ENCODE peak calls at places on chromosomes 3 and 15, in four cellular contexts. Z, B, K and A are unnamed samples.

GRCh38 chr3:101816215-101817149 is 32.8 kb upstream of the NFKBIZ start:
- DNase-seq in K (no peak), Z (no peak), B (no peak), A (no peak)

GRCh38 chr3:74750901-74751300 is 136.4 kb upstream of the CNTN3 start:
- DNase-seq in Z (no peak), K (no peak), B (no peak), A (no peak)

GRCh38 chr3:138681463-138682215 is 73.1 kb downstream of the FAIM start:
- DNase-seq in Z (no peak), B (no peak), K (no peak), A (no peak)

GRCh38 chr15:40380636-40381035 is 1.9 kb upstream of the KNSTRN start:
- DNase-seq in Z (no peak), K (no peak), B (no peak), A (no peak)

GRCh38 chr3:77606372-77606771 is 566.5 kb downstream of the ROBO2 start:
- DNase-seq in K (no peak), B (no peak), Z (no peak), A (no peak)

GRCh38 chr15:52224211-52224610 is 33.0 kb upstream of the GNB5 start:
- DNase-seq in Z (no peak), B (no peak), K (no peak), A (no peak)

GRCh38 chr15:70505411-70505919 is 257.9 kb downstream of the UACA start:
- DNase-seq in Z (peak; percentile 29), B (no peak), K (no peak), A (no peak)

GRCh38 chr3:8069471-8069870 is 432.2 kb upstream of the LMCD1 start:
- DNase-seq in K (no peak), B (no peak), Z (no peak), A (no peak)

GRCh38 chr3:43870110-43870509 is 179.4 kb downstream of the ABHD5 start:
- DNase-seq in Z (no peak), B (no peak), K (no peak), A (no peak)

GRCh38 chr3:105868450-105868744 is 415 bp downstream of the CBLB start:
- DNase-seq in B (no peak), Z (peak; percentile 35), K (peak; percentile 12), A (peak; percentile 42)

GRCh38 chr3:38992117-38992779 is 59.5 kb downstream of the SCN11A start:
- DNase-seq in B (no peak), K (no peak), Z (no peak), A (no peak)

GRCh38 chr3:132803889-132804288 is 81.7 kb upstream of the NPHP3 start:
- DNase-seq in K (no peak), B (no peak), Z (no peak), A (peak; percentile 24)

GRCh38 chr3:133037440-133037839 is 751 bp upstream of the TMEM108 start:
- DNase-seq in B (no peak), K (no peak), Z (no peak), A (no peak)

GRCh38 chr3:51539291-51539891 is 872 bp downstream of the RAD54L2 start:
- DNase-seq in Z (no peak), K (peak; percentile 51), B (no peak), A (peak; percentile 33)

GRCh38 chr3:111277226-111277625 is 205.6 kb downstream of the NECTIN3 start:
- DNase-seq in K (no peak), B (no peak), Z (no peak), A (no peak)

GRCh38 chr3:156525808-156526207 is 29.1 kb downstream of the SSR3 start:
- DNase-seq in Z (no peak), K (no peak), B (no peak), A (no peak)

GRCh38 chr15:36090276-36090946 is 489.0 kb upstream of the CDIN1 start:
- DNase-seq in Z (no peak), K (no peak), B (no peak), A (no peak)

GRCh38 chr3:13536832-13537231 is 12.1 kb upstream of the FBLN2 start:
- DNase-seq in B (no peak), Z (no peak), K (no peak), A (no peak)

GRCh38 chr15:53837263-53837662 is 77.8 kb upstream of the WDR72 start:
- DNase-seq in K (no peak), B (no peak), Z (peak; percentile 63), A (no peak)

GRCh38 chr3:101379695-101380376 is 59.5 kb upstream of the IMPG2 start:
- DNase-seq in B (peak; percentile 76), Z (no peak), K (no peak), A (no peak)

GRCh38 chr3:32577621-32578556 is 7.2 kb upstream of the DYNC1LI1 start:
- DNase-seq in B (peak; percentile 66), K (no peak), Z (no peak), A (no peak)

GRCh38 chr3:102248981-102249705 is 185.7 kb upstream of the ZPLD1 start:
- DNase-seq in Z (no peak), B (no peak), K (no peak), A (no peak)

GRCh38 chr15:76153241-76154197 is 93.7 kb downstream of the TMEM266 start:
- DNase-seq in Z (no peak), K (no peak), B (no peak), A (no peak)

GRCh38 chr3:143343944-143344343 is 224.4 kb downstream of the CHST2 start:
- DNase-seq in B (no peak), K (no peak), Z (no peak), A (no peak)

GRCh38 chr3:148372476-148372875 is 325.2 kb upstream of the AGTR1 start:
- DNase-seq in B (no peak), Z (no peak), K (no peak), A (no peak)

GRCh38 chr15:84023636-84024035 is 211.9 kb upstream of the GOLGA6L4 start:
- DNase-seq in K (peak; percentile 61), B (no peak), Z (peak; percentile 24), A (peak; percentile 39)

GRCh38 chr3:134527037-134527436 is 41.2 kb downstream of the CEP63 start:
- DNase-seq in K (no peak), Z (peak; percentile 16), B (no peak), A (peak; percentile 10)

GRCh38 chr3:177197934-177198484 is 727 bp upstream of the TBL1XR1 start:
- DNase-seq in B (no peak), Z (no peak), K (no peak), A (no peak)

GRCh38 chr3:177199206-177199765 is 2.0 kb upstream of the TBL1XR1 start:
- DNase-seq in B (no peak), Z (no peak), K (no peak), A (no peak)

GRCh38 chr3:177197041-177197933 is at the start of gene TBL1XR1:
- DNase-seq in Z (peak; percentile 85), B (no peak), K (peak; percentile 94), A (peak; percentile 85)

GRCh38 chr3:177203689-177204395 is 6.6 kb upstream of the TBL1XR1 start:
- DNase-seq in K (no peak), Z (no peak), B (no peak), A (no peak)

DNA sequence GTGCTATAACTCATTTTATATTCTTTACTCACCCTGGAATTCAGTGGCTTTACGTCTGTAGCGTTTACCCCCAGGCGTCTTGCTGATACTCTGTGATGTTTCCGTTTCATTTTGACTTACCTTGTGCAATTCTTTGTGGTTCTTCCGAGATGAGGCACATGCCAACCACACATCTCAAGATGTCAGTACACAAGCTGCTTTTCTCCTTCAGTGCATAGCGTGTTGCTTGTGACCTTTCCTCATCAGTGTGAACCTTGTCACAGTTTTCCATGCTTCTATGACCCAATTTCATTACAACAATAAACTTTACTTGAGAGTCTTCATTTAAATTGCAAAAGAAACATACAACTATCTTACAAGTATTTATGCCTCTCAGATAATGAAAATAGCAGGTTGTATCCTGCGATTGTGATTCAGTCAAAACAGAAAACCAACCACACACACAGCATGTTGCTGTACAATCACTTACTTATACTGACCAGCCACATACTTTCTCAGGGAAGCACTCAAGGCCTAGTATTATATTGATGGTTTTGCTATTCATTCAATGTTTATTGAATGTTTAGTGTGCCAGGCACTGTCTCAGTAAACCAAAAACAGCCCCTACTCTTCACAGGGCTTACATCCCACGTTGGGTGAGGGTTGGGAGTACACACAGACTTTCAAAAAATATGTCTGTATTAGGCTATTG is 4.6 kb upstream of the TBL1XR1 start:
- DNase-seq in Z (no peak), B (peak; percentile 89), K (no peak), A (no peak)
- TF ChIP-seq FOXM1 in Z (no peak), B (peak; percentile 70), K (no peak), A (no peak)

GRCh38 chr15:80159811-80160569 is 7.2 kb downstream of the FAH start:
- DNase-seq in K (peak; percentile 11), B (no peak), Z (no peak), A (no peak)

GRCh38 chr15:80159301-80159700 is 6.5 kb downstream of the FAH start:
- DNase-seq in Z (no peak), K (no peak), B (no peak), A (no peak)

GRCh38 chr15:80161473-80162016 is 8.7 kb downstream of the FAH start:
- DNase-seq in Z (no peak), B (no peak), K (no peak), A (no peak)

GRCh38 chr15:80162059-80162554 is 9.3 kb downstream of the FAH start:
- DNase-seq in K (no peak), B (no peak), Z (peak; percentile 54), A (no peak)

GRCh38 chr15:80160570-80161156 is 7.9 kb downstream of the FAH start:
- DNase-seq in K (peak; percentile 34), B (peak; percentile 39), Z (peak; percentile 87), A (no peak)
- TF ChIP-seq FOXK2 in K (no peak), B (no peak), Z (no peak), A (no peak)

GRCh38 chr3:15434756-15435155 is 7.4 kb downstream of the EAF1 start:
- DNase-seq in K (no peak), Z (no peak), B (no peak), A (no peak)

GRCh38 chr3:15436246-15436645 is 8.8 kb downstream of the EAF1 start:
- DNase-seq in Z (no peak), B (no peak), K (no peak), A (no peak)

GRCh38 chr3:15431256-15431837 is 3.9 kb downstream of the EAF1 start:
- DNase-seq in B (no peak), Z (no peak), K (no peak), A (no peak)

GRCh38 chr3:15430624-15431023 is 3.2 kb downstream of the EAF1 start:
- DNase-seq in K (no peak), Z (no peak), B (no peak), A (no peak)

GRCh38 chr3:15433531-15433930 is 6.1 kb downstream of the EAF1 start:
- DNase-seq in K (no peak), B (no peak), Z (no peak), A (no peak)
- TF ChIP-seq FOXM1 in K (no peak), B (no peak), Z (no peak), A (no peak)

GRCh38 chr3:9130318-9131110 is 118.9 kb downstream of the SRGAP3 start:
- DNase-seq in B (no peak), K (no peak), Z (no peak), A (no peak)
- TF ChIP-seq FOXK2 in B (no peak), K (no peak), Z (no peak), A (no peak)

DNA sequence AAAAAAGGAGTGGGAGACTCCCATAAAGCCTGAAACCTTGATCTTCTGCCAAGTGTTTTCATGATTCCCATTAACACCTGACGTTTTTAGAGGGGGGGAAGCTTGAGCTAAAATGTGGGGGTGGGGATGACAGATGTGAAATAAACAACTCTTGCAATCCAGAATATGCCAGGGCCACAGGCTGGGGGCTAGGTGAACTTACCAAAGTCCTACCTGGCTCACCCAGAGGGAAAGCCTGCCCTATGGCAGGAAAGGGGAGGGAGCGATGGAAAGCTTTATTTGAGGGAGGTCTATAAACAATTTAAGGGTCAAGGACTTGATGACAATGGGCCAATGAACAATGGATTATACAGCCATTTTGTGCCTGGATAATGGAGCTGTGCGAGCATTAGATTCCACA is 108.3 kb downstream of the LRIG1 start:
- DNase-seq in Z (no peak), B (no peak), K (no peak), A (no peak)
- TF ChIP-seq FOXM1 in Z (no peak), B (no peak), K (no peak), A (no peak)